ENCODE peak calls at places on chromosomes 4 and X, in nine cellular contexts. One of them, this sample, is unnamed.
A peak's percentile ranks its signal among the peaks of the same experiment; 100 is the strongest.

GRCh38 chr4:150668824-150669223 is 86.9 kb downstream of the MAB21L2 start:
- DNase-seq in tibial nerve: no peak
- DNase-seq in stomach: no peak
- DNase-seq in transverse colon: no peak
- DNase-seq in SK-N-SH: no peak
- DNase-seq in esophagus muscularis mucosa: no peak
- DNase-seq in H1: no peak
- DNase-seq in ovary: no peak
- DNase-seq in GM12878: no peak
- DNase-seq in this sample: no peak

GRCh38 chrX:153694687-153695270 is 7.1 kb downstream of the SLC6A8 start:
- DNase-seq in transverse colon: no peak
- DNase-seq in H1: no peak
- DNase-seq in tibial nerve: no peak
- DNase-seq in stomach: no peak
- DNase-seq in esophagus muscularis mucosa: no peak
- DNase-seq in ovary: no peak
- DNase-seq in GM12878: no peak
- DNase-seq in SK-N-SH: no peak
- DNase-seq in this sample: peak; percentile 22

GRCh38 chr4:99915449-99915848 is 21.2 kb upstream of the LAMTOR3 start:
- DNase-seq in tibial nerve: no peak
- DNase-seq in esophagus muscularis mucosa: no peak
- DNase-seq in stomach: no peak
- DNase-seq in ovary: no peak
- DNase-seq in SK-N-SH: no peak
- DNase-seq in H1: no peak
- DNase-seq in GM12878: no peak
- DNase-seq in transverse colon: no peak
- DNase-seq in this sample: no peak

GRCh38 chrX:1072637-1073377 is 139.6 kb downstream of the CRLF2 start:
- DNase-seq in stomach: no peak
- DNase-seq in esophagus muscularis mucosa: no peak
- DNase-seq in SK-N-SH: no peak
- DNase-seq in tibial nerve: no peak
- DNase-seq in GM12878: no peak
- DNase-seq in transverse colon: no peak
- DNase-seq in ovary: no peak
- DNase-seq in H1: peak; percentile 87
- DNase-seq in this sample: no peak

GRCh38 chr4:6621556-6621927 is 18.9 kb upstream of the MRFAP1 start:
- DNase-seq in tibial nerve: no peak
- DNase-seq in H1: no peak
- DNase-seq in stomach: no peak
- DNase-seq in transverse colon: no peak
- DNase-seq in esophagus muscularis mucosa: no peak
- DNase-seq in SK-N-SH: peak; percentile 16
- DNase-seq in GM12878: no peak
- DNase-seq in ovary: no peak
- DNase-seq in this sample: no peak

GRCh38 chr4:186104114-186104894 is at the start of gene FAM149A:
- DNase-seq in H1: peak; percentile 70
- DNase-seq in transverse colon: peak; percentile 87
- DNase-seq in stomach: peak; percentile 89
- DNase-seq in tibial nerve: no peak
- DNase-seq in esophagus muscularis mucosa: no peak
- DNase-seq in SK-N-SH: no peak
- DNase-seq in ovary: peak; percentile 68
- DNase-seq in GM12878: no peak
- DNase-seq in this sample: peak; percentile 85

GRCh38 chrX:129511689-129512088 is 11.6 kb downstream of the SMARCA1 start:
- DNase-seq in transverse colon: no peak
- DNase-seq in esophagus muscularis mucosa: no peak
- DNase-seq in H1: no peak
- DNase-seq in ovary: no peak
- DNase-seq in SK-N-SH: no peak
- DNase-seq in GM12878: no peak
- DNase-seq in tibial nerve: no peak
- DNase-seq in stomach: no peak
- DNase-seq in this sample: no peak

GRCh38 chr4:27084685-27085356 is 224.2 kb downstream of the STIM2 start:
- DNase-seq in ovary: peak; percentile 43
- DNase-seq in stomach: peak; percentile 53
- DNase-seq in SK-N-SH: peak; percentile 52
- DNase-seq in esophagus muscularis mucosa: no peak
- DNase-seq in tibial nerve: no peak
- DNase-seq in GM12878: no peak
- DNase-seq in transverse colon: peak; percentile 13
- DNase-seq in H1: peak; percentile 73
- DNase-seq in this sample: peak; percentile 87

GRCh38 chr4:176539785-176540175 is 220.0 kb downstream of the SPCS3 start:
- DNase-seq in tibial nerve: no peak
- DNase-seq in H1: no peak
- DNase-seq in transverse colon: no peak
- DNase-seq in GM12878: no peak
- DNase-seq in SK-N-SH: no peak
- DNase-seq in stomach: no peak
- DNase-seq in esophagus muscularis mucosa: no peak
- DNase-seq in ovary: no peak
- DNase-seq in this sample: no peak
- TF ChIP-seq EP300 in tibial nerve: no peak
- TF ChIP-seq EP300 in H1: no peak
- TF ChIP-seq EP300 in transverse colon: no peak
- TF ChIP-seq EP300 in GM12878: no peak
- TF ChIP-seq EP300 in SK-N-SH: no peak
- TF ChIP-seq EP300 in stomach: no peak
- TF ChIP-seq EP300 in esophagus muscularis mucosa: no peak
- TF ChIP-seq EP300 in ovary: no peak
- TF ChIP-seq EP300 in this sample: no peak

GRCh38 chr4:8473198-8473919 is 32.8 kb downstream of the TRMT44 start:
- DNase-seq in transverse colon: no peak
- DNase-seq in GM12878: no peak
- DNase-seq in tibial nerve: no peak
- DNase-seq in stomach: no peak
- DNase-seq in SK-N-SH: peak; percentile 22
- DNase-seq in H1: no peak
- DNase-seq in esophagus muscularis mucosa: no peak
- DNase-seq in ovary: peak; percentile 87
- DNase-seq in this sample: peak; percentile 79

GRCh38 chr4:8473920-8474590 is 33.5 kb downstream of the TRMT44 start:
- DNase-seq in transverse colon: no peak
- DNase-seq in tibial nerve: no peak
- DNase-seq in esophagus muscularis mucosa: no peak
- DNase-seq in stomach: no peak
- DNase-seq in SK-N-SH: peak; percentile 33
- DNase-seq in ovary: peak; percentile 82
- DNase-seq in H1: no peak
- DNase-seq in GM12878: no peak
- DNase-seq in this sample: no peak

GRCh38 chr4:8471211-8471875 is 30.8 kb downstream of the TRMT44 start:
- DNase-seq in tibial nerve: no peak
- DNase-seq in ovary: peak; percentile 64
- DNase-seq in SK-N-SH: peak; percentile 22
- DNase-seq in H1: no peak
- DNase-seq in esophagus muscularis mucosa: no peak
- DNase-seq in transverse colon: no peak
- DNase-seq in GM12878: no peak
- DNase-seq in stomach: no peak
- DNase-seq in this sample: no peak

GRCh38 chr4:8472166-8472688 is 31.6 kb downstream of the TRMT44 start:
- DNase-seq in ovary: no peak
- DNase-seq in GM12878: no peak
- DNase-seq in transverse colon: no peak
- DNase-seq in SK-N-SH: peak; percentile 29
- DNase-seq in H1: no peak
- DNase-seq in tibial nerve: no peak
- DNase-seq in stomach: no peak
- DNase-seq in esophagus muscularis mucosa: no peak
- DNase-seq in this sample: no peak

DNA sequence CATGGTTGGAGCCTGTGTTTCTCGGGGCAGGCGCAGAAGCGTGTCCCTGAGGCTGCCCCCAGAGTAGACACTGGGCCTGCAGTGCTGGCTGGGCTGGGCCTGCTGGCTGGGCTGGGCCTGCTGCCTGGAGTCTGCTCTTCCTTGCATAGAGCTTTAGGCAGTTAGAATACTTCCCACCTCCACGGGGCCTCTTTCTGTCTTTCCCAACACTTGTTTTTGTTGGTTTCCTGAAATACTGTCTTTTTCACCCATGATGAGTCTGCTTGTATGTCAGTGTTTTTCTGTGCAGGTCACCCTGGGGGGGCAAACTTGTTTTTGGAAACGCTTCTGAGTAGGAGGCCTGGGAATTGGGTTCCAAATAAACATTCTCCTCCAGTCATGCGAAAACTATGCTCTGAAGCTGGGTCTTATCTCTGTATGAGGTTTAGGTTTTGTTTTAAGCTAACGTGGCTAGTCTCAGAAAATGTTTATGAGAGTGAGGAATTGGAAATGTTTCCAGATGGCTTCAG is 32.2 kb downstream of the TRMT44 start:
- DNase-seq in ovary: peak; percentile 84
- DNase-seq in stomach: no peak
- DNase-seq in SK-N-SH: no peak
- DNase-seq in H1: no peak
- DNase-seq in GM12878: no peak
- DNase-seq in esophagus muscularis mucosa: no peak
- DNase-seq in transverse colon: no peak
- DNase-seq in tibial nerve: no peak
- DNase-seq in this sample: peak; percentile 70
- TF ChIP-seq EP300 in ovary: no peak
- TF ChIP-seq EP300 in stomach: no peak
- TF ChIP-seq EP300 in SK-N-SH: no peak
- TF ChIP-seq EP300 in H1: no peak
- TF ChIP-seq EP300 in GM12878: no peak
- TF ChIP-seq EP300 in esophagus muscularis mucosa: no peak
- TF ChIP-seq EP300 in transverse colon: no peak
- TF ChIP-seq EP300 in tibial nerve: no peak
- TF ChIP-seq EP300 in this sample: no peak

GRCh38 chrX:139815771-139816170 is 107.8 kb upstream of the MCF2 start:
- DNase-seq in H1: no peak
- DNase-seq in transverse colon: no peak
- DNase-seq in tibial nerve: no peak
- DNase-seq in stomach: no peak
- DNase-seq in esophagus muscularis mucosa: no peak
- DNase-seq in GM12878: no peak
- DNase-seq in ovary: no peak
- DNase-seq in SK-N-SH: no peak
- DNase-seq in this sample: no peak

GRCh38 chrX:139816204-139816603 is 108.2 kb upstream of the MCF2 start:
- DNase-seq in ovary: no peak
- DNase-seq in esophagus muscularis mucosa: no peak
- DNase-seq in H1: no peak
- DNase-seq in SK-N-SH: no peak
- DNase-seq in stomach: no peak
- DNase-seq in tibial nerve: no peak
- DNase-seq in GM12878: no peak
- DNase-seq in transverse colon: no peak
- DNase-seq in this sample: no peak

GRCh38 chrX:139811942-139812629 is 104.1 kb upstream of the MCF2 start:
- DNase-seq in tibial nerve: no peak
- DNase-seq in SK-N-SH: no peak
- DNase-seq in ovary: no peak
- DNase-seq in esophagus muscularis mucosa: no peak
- DNase-seq in stomach: no peak
- DNase-seq in H1: no peak
- DNase-seq in GM12878: no peak
- DNase-seq in transverse colon: no peak
- DNase-seq in this sample: no peak
- TF ChIP-seq EP300 in tibial nerve: no peak
- TF ChIP-seq EP300 in SK-N-SH: no peak
- TF ChIP-seq EP300 in ovary: no peak
- TF ChIP-seq EP300 in esophagus muscularis mucosa: no peak
- TF ChIP-seq EP300 in stomach: no peak
- TF ChIP-seq EP300 in H1: no peak
- TF ChIP-seq EP300 in GM12878: no peak
- TF ChIP-seq EP300 in transverse colon: no peak
- TF ChIP-seq EP300 in this sample: no peak

GRCh38 chrX:103536071-103536470 is 16.8 kb upstream of the RAB40A start:
- DNase-seq in ovary: peak; percentile 56
- DNase-seq in tibial nerve: no peak
- DNase-seq in GM12878: no peak
- DNase-seq in stomach: no peak
- DNase-seq in H1: no peak
- DNase-seq in transverse colon: no peak
- DNase-seq in esophagus muscularis mucosa: no peak
- DNase-seq in SK-N-SH: no peak
- DNase-seq in this sample: no peak

GRCh38 chrX:103531002-103531401 is 11.7 kb upstream of the RAB40A start:
- DNase-seq in stomach: no peak
- DNase-seq in SK-N-SH: no peak
- DNase-seq in transverse colon: no peak
- DNase-seq in GM12878: no peak
- DNase-seq in ovary: no peak
- DNase-seq in H1: no peak
- DNase-seq in esophagus muscularis mucosa: no peak
- DNase-seq in tibial nerve: no peak
- DNase-seq in this sample: no peak

GRCh38 chrX:103530540-103530939 is 11.3 kb upstream of the RAB40A start:
- DNase-seq in tibial nerve: no peak
- DNase-seq in stomach: no peak
- DNase-seq in GM12878: no peak
- DNase-seq in H1: no peak
- DNase-seq in esophagus muscularis mucosa: no peak
- DNase-seq in SK-N-SH: no peak
- DNase-seq in transverse colon: no peak
- DNase-seq in ovary: no peak
- DNase-seq in this sample: no peak

GRCh38 chrX:103535206-103535605 is 15.9 kb upstream of the RAB40A start:
- DNase-seq in transverse colon: no peak
- DNase-seq in SK-N-SH: no peak
- DNase-seq in H1: no peak
- DNase-seq in ovary: no peak
- DNase-seq in GM12878: no peak
- DNase-seq in tibial nerve: no peak
- DNase-seq in esophagus muscularis mucosa: no peak
- DNase-seq in stomach: no peak
- DNase-seq in this sample: no peak

DNA sequence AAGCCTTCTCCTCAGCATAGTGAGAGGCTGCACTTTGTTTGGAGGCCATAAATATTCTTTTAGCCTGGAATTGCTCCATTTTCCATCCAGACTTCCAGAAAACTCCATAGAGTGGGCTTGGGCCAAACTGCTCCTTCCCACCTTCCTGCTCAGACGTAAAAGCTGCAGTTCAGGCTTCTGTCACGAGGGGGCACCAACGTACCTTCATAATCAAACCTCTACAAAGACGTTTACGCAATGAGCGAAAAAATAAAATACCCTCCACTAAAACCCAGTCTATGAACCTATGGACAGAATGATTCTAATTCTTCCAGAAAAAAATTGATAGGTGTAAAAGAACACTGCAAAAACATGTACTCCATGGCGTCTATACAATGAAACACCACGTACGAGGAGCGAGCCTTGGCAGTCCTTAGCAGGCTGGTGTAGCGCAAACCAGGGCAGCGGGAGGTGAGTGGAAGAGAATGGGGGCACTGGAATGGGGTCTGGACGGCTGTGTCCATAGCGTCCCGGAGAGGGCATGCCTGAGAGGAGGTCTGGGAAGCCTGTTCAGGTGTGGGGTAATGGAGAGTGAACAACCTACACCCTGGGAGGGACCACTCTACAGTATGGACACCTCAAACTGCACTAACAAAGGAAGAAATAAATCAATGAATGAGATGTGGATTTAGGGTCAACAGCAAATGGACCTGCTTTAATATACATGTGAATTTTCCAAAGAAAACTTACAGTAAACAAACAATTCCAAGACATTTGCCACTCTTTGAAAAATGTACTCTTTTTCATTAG is 14.3 kb upstream of the RAB40A start:
- DNase-seq in ovary: peak; percentile 92
- DNase-seq in tibial nerve: peak; percentile 81
- DNase-seq in stomach: peak; percentile 83
- DNase-seq in H1: peak; percentile 83
- DNase-seq in GM12878: peak; percentile 21
- DNase-seq in transverse colon: peak; percentile 83
- DNase-seq in esophagus muscularis mucosa: peak; percentile 94
- DNase-seq in SK-N-SH: peak; percentile 25
- DNase-seq in this sample: peak; percentile 65
- TF ChIP-seq EP300 in ovary: no peak
- TF ChIP-seq EP300 in tibial nerve: no peak
- TF ChIP-seq EP300 in stomach: no peak
- TF ChIP-seq EP300 in H1: no peak
- TF ChIP-seq EP300 in GM12878: no peak
- TF ChIP-seq EP300 in transverse colon: no peak
- TF ChIP-seq EP300 in esophagus muscularis mucosa: no peak
- TF ChIP-seq EP300 in SK-N-SH: no peak
- TF ChIP-seq EP300 in this sample: no peak

This sample was measured in upper lobe of left lung.